ENCODE peak calls at places on chromosomes 1 and 21, in six cellular contexts. Y is heart right ventricle; W is nucleus accumbens; R is RWPE1; Q is activated CD8-positive, alpha-beta T cell treated with anti-CD3 and anti-CD28 coated beads for 36 hours; L is globus pallidus. E is an unnamed sample.

GRCh38 chr1:25765152-25765909 is 34.7 kb upstream of the SELENON start:
- DNase-seq in W (no peak), Q (no peak), Y (no peak), R (no peak), L (no peak), E (no peak)

GRCh38 chr1:204685236-204686006 is at the start of gene LRRN2:
- DNase-seq in L (no peak), R (peak; percentile 53), W (no peak), Y (peak; percentile 33), Q (no peak), E (no peak)

GRCh38 chr1:104132386-104132973 is 382.8 kb downstream of the AMY1C start:
- DNase-seq in W (no peak), Q (no peak), L (peak; percentile 8), Y (no peak), R (peak; percentile 27), E (peak; percentile 59)

GRCh38 chr1:235018161-235018560 is 110.5 kb downstream of the TOMM20 start:
- DNase-seq in W (no peak), Y (no peak), R (peak; percentile 86), Q (no peak), L (no peak), E (no peak)

GRCh38 chr1:27436204-27437159 is 44.1 kb downstream of the GPR3 start:
- DNase-seq in R (peak; percentile 67), W (no peak), Q (no peak), L (no peak), Y (no peak), E (no peak)

GRCh38 chr1:234643111-234643849 is 33.3 kb upstream of the IRF2BP2 start:
- DNase-seq in Q (no peak), Y (no peak), W (no peak), R (no peak), L (no peak), E (no peak)

GRCh38 chr1:3373175-3373574 is 81.3 kb upstream of the ARHGEF16 start:
- DNase-seq in L (no peak), Y (no peak), W (no peak), R (no peak), Q (no peak), E (no peak)

GRCh38 chr1:68426594-68426993 is 23.2 kb downstream of the RPE65 start:
- DNase-seq in W (no peak), Y (no peak), Q (no peak), R (no peak), L (no peak), E (no peak)

GRCh38 chr1:97042551-97042950 is 321.0 kb downstream of the PTBP2 start:
- DNase-seq in Y (no peak), R (no peak), W (no peak), L (no peak), Q (no peak), E (no peak)

GRCh38 chr1:200985481-200985880 is 38.0 kb downstream of the KIF21B start:
- DNase-seq in L (no peak), R (no peak), Q (no peak), W (no peak), Y (no peak), E (no peak)

GRCh38 chr1:36913016-36913415 is 121.3 kb downstream of the GRIK3 start:
- DNase-seq in Y (no peak), W (no peak), Q (no peak), L (no peak), R (no peak), E (no peak)

GRCh38 chr1:19465123-19465522 is 20.2 kb downstream of the CAPZB start:
- DNase-seq in L (no peak), Y (no peak), Q (peak; percentile 50), R (no peak), W (no peak), E (no peak)

GRCh38 chr1:10631121-10631810 is 156.5 kb downstream of the PEX14 start:
- DNase-seq in W (no peak), L (no peak), R (no peak), Y (no peak), Q (no peak), E (no peak)

GRCh38 chr1:217528271-217528670 is 102.6 kb downstream of the GPATCH2 start:
- DNase-seq in Y (no peak), R (peak; percentile 27), L (no peak), Q (no peak), W (no peak), E (no peak)

GRCh38 chr1:219121634-219122033 is 52.0 kb upstream of the LYPLAL1 start:
- DNase-seq in Y (no peak), L (no peak), Q (no peak), W (no peak), R (no peak), E (no peak)

GRCh38 chr1:180922637-180923023 is 9.9 kb downstream of the KIAA1614 start:
- DNase-seq in L (no peak), Q (no peak), W (no peak), Y (no peak), R (no peak), E (no peak)

GRCh38 chr1:202619528-202619927 is 90.7 kb downstream of the SYT2 start:
- DNase-seq in R (no peak), W (no peak), Y (no peak), Q (no peak), L (no peak), E (no peak)

GRCh38 chr1:111635324-111636009 is 15.9 kb downstream of the RAP1A start:
- DNase-seq in L (no peak), Q (no peak), W (no peak), R (no peak), Y (no peak), E (no peak)

GRCh38 chr1:198747127-198747526 is 108.3 kb downstream of the PTPRC start:
- DNase-seq in R (no peak), W (no peak), L (no peak), Q (no peak), Y (no peak), E (no peak)

GRCh38 chr21:43767980-43768867 is 7.9 kb downstream of the CSTB start:
- DNase-seq in Y (no peak), W (no peak), L (no peak), Q (no peak), R (peak; percentile 81), E (no peak)

GRCh38 chr1:90558126-90558525 is 159.0 kb downstream of the BARHL2 start:
- DNase-seq in L (no peak), W (no peak), R (no peak), Y (no peak), Q (no peak), E (no peak)

GRCh38 chr1:154520333-154520732 is 18.1 kb upstream of the SHE start:
- DNase-seq in R (no peak), Q (no peak), Y (no peak), L (no peak), W (no peak), E (no peak)

GRCh38 chr21:36825683-36826082 is 126.8 kb downstream of the SIM2 start:
- DNase-seq in W (no peak), L (no peak), R (no peak), Y (no peak), Q (no peak), E (peak; percentile 25)

GRCh38 chr21:26769613-26770188 is 75.5 kb downstream of the ADAMTS1 start:
- DNase-seq in Q (no peak), Y (no peak), R (peak; percentile 18), W (no peak), L (peak; percentile 69), E (no peak)

GRCh38 chr1:231934797-231935196 is 308.2 kb downstream of the DISC1 start:
- DNase-seq in Q (no peak), Y (no peak), R (peak; percentile 20), L (no peak), W (no peak), E (peak; percentile 94)

GRCh38 chr1:166193057-166193456 is 26.3 kb upstream of the FAM78B start:
- DNase-seq in Y (no peak), L (no peak), W (no peak), R (no peak), Q (no peak), E (no peak)

GRCh38 chr1:235329139-235329808 is 904 bp downstream of the GGPS1 start:
- DNase-seq in Y (no peak), L (no peak), Q (peak; percentile 72), R (peak; percentile 20), W (no peak), E (no peak)

GRCh38 chr1:169214598-169214997 is 108.1 kb downstream of the ATP1B1 start:
- DNase-seq in R (no peak), Y (no peak), L (no peak), W (no peak), Q (no peak), E (no peak)

GRCh38 chr1:160092366-160093068 is 5.9 kb downstream of the IGSF8 start:
- DNase-seq in W (no peak), R (no peak), L (no peak), Y (no peak), Q (no peak), E (no peak)

GRCh38 chr1:160451859-160452232 is 51.5 kb downstream of the VANGL2 start:
- DNase-seq in W (no peak), R (no peak), Y (no peak), L (no peak), Q (no peak), E (no peak)

GRCh38 chr1:155911156-155912055 is at the start of gene RIT1:
- DNase-seq in Y (peak; percentile 89), Q (peak; percentile 92), R (peak; percentile 82), L (peak; percentile 81), W (peak; percentile 52), E (peak; percentile 74)

GRCh38 chr1:41371630-41372599 is 10.7 kb downstream of the FOXO6 start:
- DNase-seq in L (peak; percentile 90), Y (peak; percentile 41), R (no peak), W (no peak), Q (no peak), E (peak; percentile 89)

GRCh38 chr1:183039985-183040447 is 16.8 kb downstream of the LAMC1 start:
- DNase-seq in Q (no peak), W (no peak), L (no peak), R (no peak), Y (no peak), E (no peak)

GRCh38 chr1:3222042-3222692 is 153.2 kb downstream of the PRDM16 start:
- DNase-seq in L (no peak), R (no peak), Y (no peak), Q (no peak), W (no peak), E (no peak)